ENCODE peak calls at places on chromosomes 16 and 17, in nine cellular contexts. L, W, A, K, G, C, N, I and S are unnamed samples.

GRCh38 chr16:72844225-72844920 is 203.6 kb downstream of the ZFHX3 start:
- DNase-seq in L (no peak), W (no peak), A (no peak), K (no peak), G (no peak), C (no peak), N (no peak), I (no peak), S (no peak)

GRCh38 chr16:71622088-71622487 is 3.9 kb upstream of the MARVELD3 start:
- DNase-seq in L (no peak), W (no peak), A (no peak), K (no peak), G (no peak), C (no peak), N (no peak), I (no peak), S (no peak)

GRCh38 chr17:5418858-5419355 is 555 bp downstream of the NUP88 start:
- DNase-seq in L (peak), W (no peak), A (peak), K (peak), G (peak), C (peak), N (peak), I (peak), S (peak)

GRCh38 chr16:8720080-8720966 is 45.9 kb downstream of the ABAT start:
- DNase-seq in L (no peak), W (no peak), A (no peak), K (peak), G (no peak), C (no peak), N (no peak), I (no peak), S (peak)

GRCh38 chr16:53881371-53881770 is 177.4 kb downstream of the FTO start:
- DNase-seq in L (peak), W (no peak), A (no peak), K (no peak), G (peak), C (no peak), N (peak), I (peak), S (no peak)

GRCh38 chr17:59696682-59697277 is 10.4 kb downstream of the PTRH2 start:
- DNase-seq in L (no peak), W (no peak), A (no peak), K (no peak), G (no peak), C (peak), N (no peak), I (no peak), S (no peak)

GRCh38 chr16:4494746-4495490 is 18.7 kb downstream of the HMOX2 start:
- DNase-seq in L (peak), W (no peak), A (no peak), K (no peak), G (peak), C (no peak), N (peak), I (peak), S (no peak)

GRCh38 chr16:89134269-89134668 is 37.3 kb upstream of the CDH15 start:
- DNase-seq in L (no peak), W (no peak), A (no peak), K (no peak), G (no peak), C (no peak), N (no peak), I (no peak), S (no peak)

GRCh38 chr17:50118076-50118827 is 11.7 kb downstream of the SAMD14 start:
- DNase-seq in L (no peak), W (no peak), A (no peak), K (no peak), G (no peak), C (no peak), N (no peak), I (peak), S (no peak)

GRCh38 chr17:73404246-73404645 is 92.4 kb upstream of the CDC42EP4 start:
- DNase-seq in L (no peak), W (no peak), A (no peak), K (no peak), G (no peak), C (no peak), N (no peak), I (no peak), S (no peak)